ENCODE peak calls at places on chromosomes 6 and 20, in eight cellular contexts. S is central memory CD8-positive, alpha-beta T cell; L is activated CD8-positive, alpha-beta T cell treated with anti-CD3 and anti-CD28 coated beads, Interleukin-2, amount 10 ng/mL, durations not matched to agents 7 days and 5 days; D is right lobe of liver; W is RPMI7951; F is naive thymus-derived CD8-positive, alpha-beta T cell; X is sciatic nerve; H is activated CD4-positive, alpha-beta T cell treated with anti-CD3 and anti-CD28 coated beads, Interleukin-2, amount 10 ng/mL, durations not matched to agents 7 days and 5 days. K is an unnamed sample.

GRCh38 chr6:15509335-15509933 is 153.4 kb downstream of the DTNBP1 start:
- DNase-seq in S (no peak), L (no peak), D (no peak), W (peak; percentile 85), F (no peak), X (peak; percentile 50), H (no peak), K (no peak)

GRCh38 chr6:15073344-15073789 is 172.5 kb upstream of the JARID2 start:
- DNase-seq in S (no peak), L (no peak), D (no peak), W (peak; percentile 52), F (no peak), X (no peak), H (no peak), K (peak; percentile 64)

GRCh38 chr6:147621280-147621679 is 112.8 kb downstream of the SAMD5 start:
- DNase-seq in S (no peak), L (no peak), D (no peak), W (peak; percentile 1), F (no peak), X (no peak), H (no peak), K (no peak)

GRCh38 chr6:157268835-157269234 is 54.5 kb downstream of the TMEM242 start:
- DNase-seq in S (no peak), L (no peak), D (peak; percentile 44), W (no peak), F (no peak), X (no peak), H (no peak), K (no peak)

GRCh38 chr6:20744911-20745557 is 210.8 kb downstream of the CDKAL1 start:
- DNase-seq in S (no peak), L (no peak), D (no peak), W (no peak), F (no peak), X (no peak), H (no peak), K (no peak)

GRCh38 chr6:2244261-2245102 is 923 bp downstream of the GMDS start:
- DNase-seq in S (no peak), L (peak; percentile 18), D (no peak), W (no peak), F (no peak), X (no peak), H (no peak), K (peak; percentile 72)

GRCh38 chr20:49964964-49965780 is 17.6 kb upstream of the SNAI1 start:
- DNase-seq in S (no peak), L (peak; percentile 34), D (no peak), W (peak; percentile 43), F (no peak), X (no peak), H (no peak), K (peak; percentile 84)

GRCh38 chr6:45923831-45924391 is 91.7 kb downstream of the CLIC5 start:
- DNase-seq in S (no peak), L (peak; percentile 24), D (no peak), W (peak; percentile 79), F (no peak), X (no peak), H (peak; percentile 33), K (no peak)

GRCh38 chr20:17822540-17823155 is 122.9 kb downstream of the BANF2 start:
- DNase-seq in S (no peak), L (no peak), D (no peak), W (no peak), F (no peak), X (no peak), H (no peak), K (no peak)

GRCh38 chr20:29689411-29690225 is 1567.8 kb upstream of the DEFB115 start:
- DNase-seq in S (no peak), L (peak; percentile 68), D (peak; percentile 47), W (peak; percentile 75), F (no peak), X (peak; percentile 59), H (peak; percentile 19), K (no peak)

GRCh38 chr6:146914563-146915483 is 289.4 kb upstream of the STXBP5 start:
- DNase-seq in S (no peak), L (no peak), D (no peak), W (peak; percentile 95), F (no peak), X (peak; percentile 58), H (no peak), K (peak; percentile 67)

GRCh38 chr20:58086763-58087566 is 141.5 kb downstream of the ANKRD60 start:
- DNase-seq in S (no peak), L (peak; percentile 30), D (no peak), W (peak; percentile 83), F (no peak), X (peak; percentile 59), H (peak; percentile 16), K (peak; percentile 58)

GRCh38 chr6:17064975-17065374 is 36.9 kb upstream of the STMND1 start:
- DNase-seq in S (no peak), L (no peak), D (no peak), W (no peak), F (no peak), X (no peak), H (no peak), K (no peak)

GRCh38 chr6:121711472-121711871 is 276.0 kb downstream of the GJA1 start:
- DNase-seq in S (no peak), L (no peak), D (no peak), W (peak; percentile 44), F (no peak), X (no peak), H (no peak), K (no peak)

GRCh38 chr20:64093013-64093503 is 8.9 kb upstream of the LKAAEAR1 start:
- DNase-seq in S (no peak), L (no peak), D (no peak), W (no peak), F (no peak), X (no peak), H (no peak), K (peak; percentile 33)

GRCh38 chr6:20791074-20791473 is 256.8 kb downstream of the CDKAL1 start:
- DNase-seq in S (no peak), L (no peak), D (no peak), W (no peak), F (no peak), X (no peak), H (no peak), K (no peak)

GRCh38 chr20:32510120-32510600 is 75.0 kb downstream of the NOL4L start:
- DNase-seq in S (no peak), L (no peak), D (no peak), W (no peak), F (no peak), X (peak; percentile 55), H (no peak), K (no peak)

GRCh38 chr6:145651988-145652387 is 83.3 kb downstream of the EPM2A start:
- DNase-seq in S (no peak), L (no peak), D (no peak), W (no peak), F (no peak), X (no peak), H (no peak), K (no peak)

GRCh38 chr20:35523298-35523888 is 6.1 kb downstream of the C20orf173 start:
- DNase-seq in S (no peak), L (peak; percentile 42), D (no peak), W (peak; percentile 32), F (no peak), X (no peak), H (peak; percentile 44), K (peak; percentile 59)

GRCh38 chr6:41780623-41781301 is at the start of gene PRICKLE4:
- DNase-seq in S (no peak), L (no peak), D (peak; percentile 88), W (peak; percentile 44), F (no peak), X (peak; percentile 77), H (no peak), K (peak; percentile 22)

GRCh38 chr6:87115402-87116135 is 20.7 kb upstream of the CGA start:
- DNase-seq in S (no peak), L (no peak), D (no peak), W (no peak), F (no peak), X (no peak), H (no peak), K (no peak)

GRCh38 chr6:42555477-42556457 is 8.1 kb upstream of the UBR2 start:
- DNase-seq in S (no peak), L (peak; percentile 38), D (no peak), W (peak; percentile 79), F (no peak), X (no peak), H (peak; percentile 45), K (peak; percentile 60)

GRCh38 chr6:84582997-84583396 is 181.4 kb downstream of the TBX18 start:
- DNase-seq in S (no peak), L (no peak), D (no peak), W (peak; percentile 68), F (no peak), X (no peak), H (no peak), K (no peak)

GRCh38 chr6:36970892-36971842 is 14.8 kb downstream of the MTCH1 start:
- DNase-seq in S (no peak), L (no peak), D (no peak), W (no peak), F (no peak), X (no peak), H (no peak), K (no peak)

GRCh38 chr20:13009682-13010406 is 1.1 kb downstream of the SPTLC3 start:
- DNase-seq in S (no peak), L (no peak), D (no peak), W (peak; percentile 96), F (no peak), X (no peak), H (peak; percentile 9), K (no peak)

GRCh38 chr6:38213275-38213674 is 393.7 kb downstream of the ZFAND3 start:
- DNase-seq in S (no peak), L (no peak), D (no peak), W (peak; percentile 56), F (no peak), X (no peak), H (no peak), K (no peak)

GRCh38 chr6:42278131-42278853 is 60.6 kb upstream of the MRPS10 start:
- DNase-seq in S (no peak), L (peak; percentile 59), D (no peak), W (no peak), F (no peak), X (no peak), H (peak; percentile 29), K (no peak)

K was measured in mesendoderm.